ENCODE peak calls at places on chromosome 7, in nine cellular contexts. One of them, this sample, is unnamed.

GRCh38 chr7:4261038-4261960 is 420.8 kb upstream of the FOXK1 start:
- DNase-seq in WTC11: no peak
- DNase-seq in tibial artery: peak; percentile 16
- DNase-seq in OCI-M1: no peak
- DNase-seq in stimulated activated CD4-positive, alpha-beta T cell treated with anti-CD3 and anti-CD28 coated beads, Interleukin-15, amount 100 ng/mL, for 1 hour: no peak
- DNase-seq in pons: no peak
- DNase-seq in uterus: no peak
- DNase-seq in colonic mucosa: no peak
- DNase-seq in amniotic stem cell: no peak
- DNase-seq in this sample: no peak

GRCh38 chr7:116236020-116236630 is 25.8 kb downstream of the TES start:
- DNase-seq in WTC11: peak; percentile 16
- DNase-seq in tibial artery: peak; percentile 63
- DNase-seq in OCI-M1: peak; percentile 71
- DNase-seq in stimulated activated CD4-positive, alpha-beta T cell treated with anti-CD3 and anti-CD28 coated beads, Interleukin-15, amount 100 ng/mL, for 1 hour: no peak
- DNase-seq in pons: peak; percentile 74
- DNase-seq in uterus: peak; percentile 70
- DNase-seq in colonic mucosa: peak; percentile 46
- DNase-seq in amniotic stem cell: peak; percentile 45
- DNase-seq in this sample: peak; percentile 50

GRCh38 chr7:140640727-140641531 is at the start of gene DENND2A:
- DNase-seq in WTC11: peak; percentile 80
- DNase-seq in tibial artery: peak; percentile 60
- DNase-seq in OCI-M1: no peak
- DNase-seq in stimulated activated CD4-positive, alpha-beta T cell treated with anti-CD3 and anti-CD28 coated beads, Interleukin-15, amount 100 ng/mL, for 1 hour: no peak
- DNase-seq in pons: peak; percentile 64
- DNase-seq in uterus: peak; percentile 87
- DNase-seq in colonic mucosa: peak; percentile 70
- DNase-seq in amniotic stem cell: no peak
- DNase-seq in this sample: peak; percentile 74

GRCh38 chr7:159118220-159118595 is 26.5 kb downstream of the VIPR2 start:
- DNase-seq in WTC11: no peak
- DNase-seq in tibial artery: no peak
- DNase-seq in OCI-M1: no peak
- DNase-seq in stimulated activated CD4-positive, alpha-beta T cell treated with anti-CD3 and anti-CD28 coated beads, Interleukin-15, amount 100 ng/mL, for 1 hour: no peak
- DNase-seq in pons: no peak
- DNase-seq in uterus: no peak
- DNase-seq in colonic mucosa: no peak
- DNase-seq in amniotic stem cell: no peak
- DNase-seq in this sample: no peak

GRCh38 chr7:79598351-79598750 is 144.9 kb upstream of the MAGI2 start:
- DNase-seq in WTC11: no peak
- DNase-seq in tibial artery: no peak
- DNase-seq in OCI-M1: no peak
- DNase-seq in stimulated activated CD4-positive, alpha-beta T cell treated with anti-CD3 and anti-CD28 coated beads, Interleukin-15, amount 100 ng/mL, for 1 hour: no peak
- DNase-seq in pons: no peak
- DNase-seq in uterus: no peak
- DNase-seq in colonic mucosa: no peak
- DNase-seq in amniotic stem cell: no peak
- DNase-seq in this sample: no peak

GRCh38 chr7:141702892-141703291 is 926 bp upstream of the DENND11 start:
- DNase-seq in WTC11: no peak
- DNase-seq in tibial artery: no peak
- DNase-seq in OCI-M1: no peak
- DNase-seq in stimulated activated CD4-positive, alpha-beta T cell treated with anti-CD3 and anti-CD28 coated beads, Interleukin-15, amount 100 ng/mL, for 1 hour: no peak
- DNase-seq in pons: no peak
- DNase-seq in uterus: no peak
- DNase-seq in colonic mucosa: no peak
- DNase-seq in amniotic stem cell: no peak
- DNase-seq in this sample: no peak

GRCh38 chr7:55019691-55020480 is 1.1 kb downstream of the EGFR start:
- DNase-seq in WTC11: peak; percentile 52
- DNase-seq in tibial artery: no peak
- DNase-seq in OCI-M1: no peak
- DNase-seq in stimulated activated CD4-positive, alpha-beta T cell treated with anti-CD3 and anti-CD28 coated beads, Interleukin-15, amount 100 ng/mL, for 1 hour: no peak
- DNase-seq in pons: no peak
- DNase-seq in uterus: peak; percentile 36
- DNase-seq in colonic mucosa: peak; percentile 54
- DNase-seq in amniotic stem cell: no peak
- DNase-seq in this sample: no peak

GRCh38 chr7:48274662-48275061 is 103.4 kb downstream of the ABCA13 start:
- DNase-seq in WTC11: no peak
- DNase-seq in tibial artery: no peak
- DNase-seq in OCI-M1: no peak
- DNase-seq in stimulated activated CD4-positive, alpha-beta T cell treated with anti-CD3 and anti-CD28 coated beads, Interleukin-15, amount 100 ng/mL, for 1 hour: no peak
- DNase-seq in pons: no peak
- DNase-seq in uterus: no peak
- DNase-seq in colonic mucosa: no peak
- DNase-seq in amniotic stem cell: no peak
- DNase-seq in this sample: no peak

GRCh38 chr7:47080816-47081215 is 501.1 kb downstream of the TNS3 start:
- DNase-seq in WTC11: no peak
- DNase-seq in tibial artery: no peak
- DNase-seq in OCI-M1: no peak
- DNase-seq in stimulated activated CD4-positive, alpha-beta T cell treated with anti-CD3 and anti-CD28 coated beads, Interleukin-15, amount 100 ng/mL, for 1 hour: no peak
- DNase-seq in pons: no peak
- DNase-seq in uterus: no peak
- DNase-seq in colonic mucosa: no peak
- DNase-seq in amniotic stem cell: no peak
- DNase-seq in this sample: no peak